ENCODE peak calls at places on chromosome 4, in seven cellular contexts. One of them, this sample, is unnamed.

GRCh38 chr4:3304831-3305609 is 12.2 kb downstream of the RGS12 start:
- DNase-seq in GM12891: no peak
- DNase-seq in K562: no peak
- DNase-seq in HepG2: no peak
- DNase-seq in SK-N-SH: peak
- DNase-seq in H1: no peak
- DNase-seq in GM12878: no peak
- DNase-seq in this sample: no peak

GRCh38 chr4:56976283-56976877 is 1.0 kb downstream of the NOA1 start:
- DNase-seq in GM12891: no peak
- DNase-seq in HepG2: peak
- DNase-seq in SK-N-SH: no peak
- DNase-seq in H1: no peak
- DNase-seq in K562: peak
- DNase-seq in GM12878: no peak
- DNase-seq in this sample: no peak

GRCh38 chr4:22091906-22092305 is 143.3 kb upstream of the KCNIP4 start:
- DNase-seq in GM12878: no peak
- DNase-seq in GM12891: no peak
- DNase-seq in SK-N-SH: no peak
- DNase-seq in HepG2: no peak
- DNase-seq in K562: no peak
- DNase-seq in H1: no peak
- DNase-seq in this sample: no peak

GRCh38 chr4:174273960-174274359 is 9.5 kb downstream of the FBXO8 start:
- DNase-seq in GM12878: no peak
- DNase-seq in SK-N-SH: no peak
- DNase-seq in K562: no peak
- DNase-seq in HepG2: no peak
- DNase-seq in GM12891: no peak
- DNase-seq in H1: no peak
- DNase-seq in this sample: no peak

GRCh38 chr4:114998316-114998715 is 115.1 kb downstream of the NDST4 start:
- DNase-seq in GM12891: no peak
- DNase-seq in H1: no peak
- DNase-seq in HepG2: no peak
- DNase-seq in SK-N-SH: no peak
- DNase-seq in K562: no peak
- DNase-seq in GM12878: no peak
- DNase-seq in this sample: no peak

GRCh38 chr4:106062452-106062875 is 167.2 kb downstream of the NPNT start:
- DNase-seq in H1: no peak
- DNase-seq in GM12891: no peak
- DNase-seq in SK-N-SH: no peak
- DNase-seq in K562: peak
- DNase-seq in GM12878: no peak
- DNase-seq in HepG2: peak
- DNase-seq in this sample: no peak

GRCh38 chr4:151911970-151912369 is 151.2 kb upstream of the GATB start:
- DNase-seq in HepG2: no peak
- DNase-seq in K562: no peak
- DNase-seq in GM12891: no peak
- DNase-seq in H1: no peak
- DNase-seq in GM12878: no peak
- DNase-seq in SK-N-SH: no peak
- DNase-seq in this sample: no peak

GRCh38 chr4:94228488-94229216 is 21.0 kb downstream of the SMARCAD1 start:
- DNase-seq in K562: no peak
- DNase-seq in SK-N-SH: no peak
- DNase-seq in GM12878: no peak
- DNase-seq in H1: no peak
- DNase-seq in GM12891: no peak
- DNase-seq in HepG2: no peak
- DNase-seq in this sample: no peak

GRCh38 chr4:116323606-116324005 is 761.8 kb downstream of the TRAM1L1 start:
- DNase-seq in H1: no peak
- DNase-seq in SK-N-SH: no peak
- DNase-seq in HepG2: no peak
- DNase-seq in GM12878: no peak
- DNase-seq in K562: no peak
- DNase-seq in GM12891: no peak
- DNase-seq in this sample: no peak

GRCh38 chr4:26368685-26369084 is 47.9 kb downstream of the RBPJ start:
- DNase-seq in H1: no peak
- DNase-seq in K562: no peak
- DNase-seq in GM12891: no peak
- DNase-seq in GM12878: no peak
- DNase-seq in SK-N-SH: no peak
- DNase-seq in HepG2: no peak
- DNase-seq in this sample: no peak

GRCh38 chr4:106370214-106370613 is 1.6 kb upstream of the GIMD1 start:
- DNase-seq in HepG2: no peak
- DNase-seq in GM12878: no peak
- DNase-seq in SK-N-SH: no peak
- DNase-seq in GM12891: no peak
- DNase-seq in H1: no peak
- DNase-seq in K562: no peak
- DNase-seq in this sample: no peak

GRCh38 chr4:127250577-127250976 is 382.2 kb upstream of the INTU start:
- DNase-seq in H1: no peak
- DNase-seq in HepG2: no peak
- DNase-seq in K562: no peak
- DNase-seq in GM12891: no peak
- DNase-seq in SK-N-SH: no peak
- DNase-seq in GM12878: no peak
- DNase-seq in this sample: no peak

GRCh38 chr4:120691106-120691505 is 231.4 kb downstream of the PRDM5 start:
- DNase-seq in GM12878: no peak
- DNase-seq in K562: no peak
- DNase-seq in HepG2: no peak
- DNase-seq in SK-N-SH: no peak
- DNase-seq in GM12891: no peak
- DNase-seq in H1: no peak
- DNase-seq in this sample: no peak

GRCh38 chr4:37845201-37845600 is 18.7 kb downstream of the PGM2 start:
- DNase-seq in K562: no peak
- DNase-seq in HepG2: no peak
- DNase-seq in H1: no peak
- DNase-seq in GM12891: no peak
- DNase-seq in SK-N-SH: no peak
- DNase-seq in GM12878: no peak
- DNase-seq in this sample: no peak

GRCh38 chr4:4875611-4876010 is 16.1 kb downstream of the MSX1 start:
- DNase-seq in SK-N-SH: no peak
- DNase-seq in GM12878: no peak
- DNase-seq in GM12891: no peak
- DNase-seq in HepG2: no peak
- DNase-seq in K562: no peak
- DNase-seq in H1: no peak
- DNase-seq in this sample: no peak

GRCh38 chr4:83413676-83414075 is 41.9 kb downstream of the HELQ start:
- DNase-seq in HepG2: no peak
- DNase-seq in GM12878: no peak
- DNase-seq in H1: no peak
- DNase-seq in GM12891: no peak
- DNase-seq in SK-N-SH: no peak
- DNase-seq in K562: no peak
- DNase-seq in this sample: no peak

GRCh38 chr4:138981930-138982390 is 33.6 kb upstream of the NOCT start:
- DNase-seq in GM12891: no peak
- DNase-seq in K562: no peak
- DNase-seq in GM12878: no peak
- DNase-seq in SK-N-SH: no peak
- DNase-seq in H1: no peak
- DNase-seq in HepG2: peak
- DNase-seq in this sample: no peak

GRCh38 chr4:15742083-15742582 is 36.0 kb upstream of the CD38 start:
- DNase-seq in GM12891: no peak
- DNase-seq in GM12878: no peak
- DNase-seq in K562: no peak
- DNase-seq in SK-N-SH: no peak
- DNase-seq in H1: no peak
- DNase-seq in HepG2: no peak
- DNase-seq in this sample: no peak

GRCh38 chr4:2290974-2291704 is 29.2 kb upstream of the MXD4 start:
- DNase-seq in H1: no peak
- DNase-seq in K562: no peak
- DNase-seq in HepG2: no peak
- DNase-seq in GM12891: peak
- DNase-seq in GM12878: no peak
- DNase-seq in SK-N-SH: peak
- DNase-seq in this sample: peak

GRCh38 chr4:67292649-67293048 is 252.7 kb downstream of the CENPC start:
- DNase-seq in H1: no peak
- DNase-seq in GM12878: no peak
- DNase-seq in HepG2: no peak
- DNase-seq in GM12891: no peak
- DNase-seq in K562: no peak
- DNase-seq in SK-N-SH: no peak
- DNase-seq in this sample: no peak

GRCh38 chr4:74659576-74660411 is 134.5 kb downstream of the BTC start:
- DNase-seq in GM12891: no peak
- DNase-seq in HepG2: peak
- DNase-seq in SK-N-SH: no peak
- DNase-seq in GM12878: no peak
- DNase-seq in H1: no peak
- DNase-seq in K562: peak
- DNase-seq in this sample: no peak

GRCh38 chr4:88277711-88278025 is 6.7 kb downstream of the PPM1K start:
- DNase-seq in K562: no peak
- DNase-seq in GM12878: no peak
- DNase-seq in HepG2: no peak
- DNase-seq in GM12891: no peak
- DNase-seq in SK-N-SH: no peak
- DNase-seq in H1: no peak
- DNase-seq in this sample: no peak
- TF ChIP-seq TAF1 in K562: no peak
- TF ChIP-seq TAF1 in GM12878: no peak
- TF ChIP-seq TAF1 in HepG2: no peak
- TF ChIP-seq TAF1 in GM12891: no peak
- TF ChIP-seq TAF1 in SK-N-SH: no peak
- TF ChIP-seq TAF1 in H1: no peak
- TF ChIP-seq TAF1 in this sample: no peak

DNA sequence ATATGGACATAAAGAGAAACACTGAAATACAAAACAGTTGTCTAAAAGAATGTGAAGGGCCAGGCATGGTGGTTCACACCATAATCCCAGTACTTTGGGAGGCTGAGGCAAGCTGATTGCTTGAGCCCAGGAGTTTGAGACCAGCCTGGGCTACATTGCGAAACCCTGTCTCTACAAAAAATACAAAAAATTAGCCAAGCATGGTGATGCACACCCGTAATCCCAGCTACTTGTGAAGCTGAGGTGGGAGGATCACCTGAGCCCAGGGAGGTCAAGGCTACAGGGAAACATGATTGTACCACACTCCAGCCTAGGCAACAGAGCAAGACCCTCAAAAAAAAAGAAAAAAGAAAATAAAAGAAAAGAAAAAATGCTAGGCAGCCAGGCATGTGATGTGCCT is 11.8 kb downstream of the RBM47 start:
- DNase-seq in K562: no peak
- DNase-seq in SK-N-SH: no peak
- DNase-seq in GM12878: no peak
- DNase-seq in HepG2: no peak
- DNase-seq in GM12891: no peak
- DNase-seq in H1: no peak
- DNase-seq in this sample: no peak
- TF ChIP-seq TAF1 in K562: no peak
- TF ChIP-seq TAF1 in SK-N-SH: no peak
- TF ChIP-seq TAF1 in GM12878: no peak
- TF ChIP-seq TAF1 in HepG2: no peak
- TF ChIP-seq TAF1 in GM12891: no peak
- TF ChIP-seq TAF1 in H1: no peak
- TF ChIP-seq TAF1 in this sample: no peak

GRCh38 chr4:182066037-182066436 is 177.2 kb upstream of the TENM3 start:
- DNase-seq in GM12891: no peak
- DNase-seq in H1: no peak
- DNase-seq in GM12878: no peak
- DNase-seq in SK-N-SH: no peak
- DNase-seq in K562: no peak
- DNase-seq in HepG2: no peak
- DNase-seq in this sample: no peak
- TF ChIP-seq TAF1 in GM12891: no peak
- TF ChIP-seq TAF1 in H1: no peak
- TF ChIP-seq TAF1 in GM12878: no peak
- TF ChIP-seq TAF1 in SK-N-SH: no peak
- TF ChIP-seq TAF1 in K562: no peak
- TF ChIP-seq TAF1 in HepG2: no peak
- TF ChIP-seq TAF1 in this sample: no peak

GRCh38 chr4:6169239-6169638 is 31.1 kb downstream of the JAKMIP1 start:
- DNase-seq in K562: no peak
- DNase-seq in GM12878: no peak
- DNase-seq in H1: no peak
- DNase-seq in HepG2: no peak
- DNase-seq in SK-N-SH: no peak
- DNase-seq in GM12891: no peak
- DNase-seq in this sample: no peak
- TF ChIP-seq TAF1 in K562: no peak
- TF ChIP-seq TAF1 in GM12878: no peak
- TF ChIP-seq TAF1 in H1: no peak
- TF ChIP-seq TAF1 in HepG2: no peak
- TF ChIP-seq TAF1 in SK-N-SH: no peak
- TF ChIP-seq TAF1 in GM12891: no peak
- TF ChIP-seq TAF1 in this sample: no peak

GRCh38 chr4:73612032-73612431 is 8.2 kb downstream of the RASSF6 start:
- DNase-seq in HepG2: no peak
- DNase-seq in GM12891: no peak
- DNase-seq in SK-N-SH: no peak
- DNase-seq in K562: no peak
- DNase-seq in H1: no peak
- DNase-seq in GM12878: no peak
- DNase-seq in this sample: no peak
- TF ChIP-seq TAF1 in HepG2: no peak
- TF ChIP-seq TAF1 in GM12891: no peak
- TF ChIP-seq TAF1 in SK-N-SH: no peak
- TF ChIP-seq TAF1 in K562: no peak
- TF ChIP-seq TAF1 in H1: no peak
- TF ChIP-seq TAF1 in GM12878: no peak
- TF ChIP-seq TAF1 in this sample: no peak

GRCh38 chr4:128844931-128845330 is 35.4 kb downstream of the JADE1 start:
- DNase-seq in GM12878: no peak
- DNase-seq in GM12891: no peak
- DNase-seq in HepG2: peak
- DNase-seq in K562: no peak
- DNase-seq in H1: no peak
- DNase-seq in SK-N-SH: no peak
- DNase-seq in this sample: no peak
- TF ChIP-seq TAF1 in GM12878: no peak
- TF ChIP-seq TAF1 in GM12891: no peak
- TF ChIP-seq TAF1 in HepG2: no peak
- TF ChIP-seq TAF1 in K562: no peak
- TF ChIP-seq TAF1 in H1: no peak
- TF ChIP-seq TAF1 in SK-N-SH: no peak
- TF ChIP-seq TAF1 in this sample: no peak

This sample was measured in GM12892.